ENCODE peak calls at places on chromosomes 6 and 20, in seven cellular contexts. B is heart right ventricle, A is A673, K is AG10803, G is H9, D is fibroblast of lung, H is right lobe of liver. Q is an unnamed sample.

GRCh38 chr6:52304917-52305316 is 20.4 kb upstream of the MCM3 start:
- DNase-seq in D (peak; percentile 47), K (peak; percentile 60), G (no peak), B (no peak), H (no peak), A (no peak), Q (no peak)

GRCh38 chr6:15308445-15309213 is 62.8 kb downstream of the JARID2 start:
- DNase-seq in B (no peak), G (no peak), H (no peak), K (no peak), A (peak; percentile 81), D (peak; percentile 76), Q (no peak)

GRCh38 chr6:44254957-44255808 is 2.1 kb downstream of the SLC35B2 start:
- DNase-seq in D (peak; percentile 24), B (no peak), A (peak; percentile 30), K (no peak), H (peak; percentile 56), G (peak; percentile 72), Q (no peak)

GRCh38 chr6:18323935-18324707 is 59.8 kb upstream of the DEK start:
- DNase-seq in D (peak; percentile 35), A (peak; percentile 77), G (no peak), B (peak; percentile 9), H (no peak), K (peak; percentile 55), Q (no peak)

GRCh38 chr20:64107736-64108457 is 532 bp upstream of the NPBWR2 start:
- DNase-seq in D (no peak), G (no peak), B (no peak), H (no peak), K (no peak), A (no peak), Q (peak; percentile 17)

GRCh38 chr20:23047738-23048214 is 1.7 kb downstream of the THBD start:
- DNase-seq in G (peak; percentile 74), A (no peak), K (no peak), H (no peak), D (no peak), B (peak; percentile 22), Q (no peak)

GRCh38 chr20:12331236-12331635 is 413.5 kb downstream of the BTBD3 start:
- DNase-seq in A (no peak), H (no peak), B (no peak), G (no peak), D (no peak), K (no peak), Q (no peak)

GRCh38 chr20:19729672-19730071 is 28.4 kb upstream of the RIN2 start:
- DNase-seq in D (no peak), K (no peak), G (no peak), H (no peak), B (no peak), A (no peak), Q (no peak)

GRCh38 chr6:18976966-18977365 is 589.8 kb downstream of the RNF144B start:
- DNase-seq in G (no peak), H (no peak), B (no peak), K (no peak), A (no peak), D (no peak), Q (no peak)

GRCh38 chr6:44012078-44012493 is 115.2 kb downstream of the MRPL14 start:
- DNase-seq in K (peak; percentile 99), A (no peak), H (no peak), D (peak; percentile 98), B (no peak), G (no peak), Q (no peak)

GRCh38 chr20:44071526-44072111 is 115.4 kb downstream of the JPH2 start:
- DNase-seq in K (no peak), H (peak; percentile 40), B (no peak), A (no peak), G (no peak), D (no peak), Q (no peak)

GRCh38 chr6:6697620-6698019 is 109.1 kb downstream of the LY86 start:
- DNase-seq in D (no peak), G (no peak), K (peak; percentile 29), H (no peak), A (no peak), B (no peak), Q (no peak)

GRCh38 chr6:157649311-157650260 is 173.5 kb upstream of the SNX9 start:
- DNase-seq in B (no peak), D (no peak), A (no peak), K (no peak), G (no peak), H (no peak), Q (no peak)

GRCh38 chr20:2483504-2483903 is 12.9 kb upstream of the SNRPB start:
- DNase-seq in K (no peak), A (no peak), G (no peak), B (no peak), H (no peak), D (no peak), Q (no peak)

GRCh38 chr20:33303595-33303994 is 20.6 kb downstream of the BPIFB1 start:
- DNase-seq in D (no peak), A (no peak), G (no peak), B (no peak), H (no peak), K (no peak), Q (no peak)

GRCh38 chr6:31528307-31528777 is 420 bp upstream of the MCCD1 start:
- DNase-seq in D (no peak), K (no peak), A (no peak), G (no peak), B (no peak), H (no peak), Q (no peak)

GRCh38 chr20:40945754-40946451 is 82.7 kb upstream of the TOP1 start:
- DNase-seq in D (peak; percentile 52), B (peak; percentile 61), A (peak; percentile 77), H (no peak), G (peak; percentile 81), K (peak; percentile 43), Q (peak; percentile 73)
- TF ChIP-seq CTCF in D (peak; percentile 83), B (peak; percentile 18), A (peak; percentile 77), H (peak; percentile 57), G (peak; percentile 81), K (peak; percentile 67), Q (peak; percentile 36)

GRCh38 chr20:52425253-52425652 is 233.7 kb upstream of the ZFP64 start:
- DNase-seq in G (no peak), B (no peak), H (no peak), K (peak; percentile 73), A (peak; percentile 14), D (no peak), Q (no peak)
- TF ChIP-seq CTCF in G (no peak), B (no peak), H (no peak), K (peak; percentile 31), A (no peak), D (no peak), Q (no peak)

GRCh38 chr6:40587240-40588069 is at the start of gene LRFN2:
- DNase-seq in D (peak; percentile 69), H (peak; percentile 76), G (peak; percentile 86), B (peak; percentile 34), A (peak; percentile 93), K (peak; percentile 64), Q (peak; percentile 94)
- TF ChIP-seq CTCF in D (peak; percentile 58), H (peak; percentile 49), G (peak; percentile 80), B (peak; percentile 44), A (peak; percentile 68), K (peak; percentile 49), Q (peak; percentile 91)

GRCh38 chr20:56839222-56839621 is 210.1 kb downstream of the TFAP2C start:
- DNase-seq in K (no peak), G (no peak), B (no peak), H (no peak), D (no peak), A (no peak), Q (no peak)

GRCh38 chr20:56842086-56842485 is 213.0 kb downstream of the TFAP2C start:
- DNase-seq in B (no peak), K (no peak), H (no peak), A (no peak), D (no peak), G (no peak), Q (no peak)

GRCh38 chr20:56843386-56843785 is 214.3 kb downstream of the TFAP2C start:
- DNase-seq in H (no peak), A (no peak), B (no peak), K (no peak), G (no peak), D (no peak), Q (no peak)

GRCh38 chr20:56839791-56840190 is 210.7 kb downstream of the TFAP2C start:
- DNase-seq in B (no peak), H (no peak), G (no peak), K (peak; percentile 79), A (no peak), D (no peak), Q (no peak)

DNA sequence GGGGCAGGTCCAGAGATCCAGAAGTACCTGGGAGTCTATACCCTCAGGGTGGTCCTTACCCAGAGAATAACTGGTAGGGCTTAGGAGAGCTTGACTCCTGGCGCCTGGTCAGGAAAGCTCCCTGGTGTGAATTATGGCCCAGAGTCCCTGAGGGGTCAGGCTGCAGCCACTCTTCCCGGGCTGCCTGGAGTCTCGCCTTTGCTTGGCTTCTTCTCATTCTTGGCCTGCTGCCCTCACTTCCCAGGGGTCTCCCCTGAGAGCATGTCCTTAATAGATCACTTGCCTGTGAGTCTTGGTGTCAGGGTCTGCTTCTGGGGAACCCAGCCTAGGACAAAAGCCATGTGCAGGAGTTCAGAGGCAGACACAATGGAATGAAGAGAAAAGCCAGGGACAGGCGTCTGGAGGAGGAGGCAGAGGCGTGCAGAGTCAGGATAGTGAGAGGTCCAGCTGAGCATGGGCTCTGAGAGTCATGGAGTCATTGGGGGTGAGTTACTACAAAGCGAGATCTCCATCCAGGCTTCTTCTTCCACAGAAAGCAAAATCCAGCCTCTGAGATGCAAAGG is 212.3 kb downstream of the TFAP2C start:
- DNase-seq in A (no peak), H (no peak), K (no peak), B (no peak), G (no peak), D (no peak), Q (no peak)
- TF ChIP-seq CTCF in A (no peak), H (no peak), K (no peak), B (no peak), G (no peak), D (no peak), Q (no peak)

GRCh38 chr6:16739329-16739801 is 21.9 kb downstream of the ATXN1 start:
- DNase-seq in D (peak; percentile 97), B (no peak), A (no peak), H (no peak), G (no peak), K (peak; percentile 90), Q (no peak)
- TF ChIP-seq CTCF in D (no peak), B (no peak), A (no peak), H (no peak), G (no peak), K (no peak), Q (no peak)

GRCh38 chr6:70389261-70389660 is 24.0 kb upstream of the FAM135A start:
- DNase-seq in K (no peak), A (no peak), D (no peak), H (no peak), G (no peak), B (no peak), Q (no peak)
- TF ChIP-seq CTCF in K (no peak), A (no peak), D (no peak), H (no peak), G (no peak), B (no peak), Q (no peak)